ENCODE peak calls at places on chromosomes 6 and 20, in four cellular contexts. A, J, O and Z are unnamed samples.

GRCh38 chr6:40308533-40309306 is 278.4 kb downstream of the LRFN2 start:
- DNase-seq in A (peak; percentile 89), J (peak; percentile 57), O (peak; percentile 85), Z (no peak)

GRCh38 chr6:121879149-121879548 is 443.7 kb downstream of the GJA1 start:
- DNase-seq in O (no peak), A (no peak), J (no peak), Z (no peak)

GRCh38 chr20:19996970-19997369 is 20.2 kb upstream of the NAA20 start:
- DNase-seq in A (no peak), O (no peak), J (no peak), Z (no peak)

GRCh38 chr6:41836660-41837052 is 49.2 kb downstream of the TOMM6 start:
- DNase-seq in J (no peak), A (no peak), O (no peak), Z (no peak)

GRCh38 chr6:44416103-44416502 is 28.6 kb downstream of the CDC5L start:
- DNase-seq in A (no peak), O (no peak), J (peak; percentile 52), Z (no peak)

GRCh38 chr6:135944120-135944519 is 92.6 kb downstream of the PDE7B start:
- DNase-seq in A (no peak), O (no peak), J (no peak), Z (no peak)

GRCh38 chr6:55713411-55713810 is 134.4 kb upstream of the HMGCLL1 start:
- DNase-seq in A (no peak), O (no peak), J (no peak), Z (no peak)

GRCh38 chr6:139768196-139768595 is 393.7 kb upstream of the CITED2 start:
- DNase-seq in O (no peak), A (no peak), J (no peak), Z (no peak)

GRCh38 chr20:25308671-25309394 is 60.9 kb downstream of the PYGB start:
- DNase-seq in A (no peak), O (no peak), J (peak; percentile 57), Z (no peak)

GRCh38 chr6:37324131-37325033 is 29.4 kb upstream of the RNF8 start:
- DNase-seq in A (no peak), J (peak; percentile 96), O (no peak), Z (no peak)

GRCh38 chr20:32509639-32510066 is 75.5 kb downstream of the NOL4L start:
- DNase-seq in J (peak; percentile 85), O (no peak), A (no peak), Z (peak; percentile 61)

GRCh38 chr6:128808856-128809255 is 74.1 kb upstream of the LAMA2 start:
- DNase-seq in O (no peak), J (no peak), A (no peak), Z (no peak)

GRCh38 chr6:42177514-42178364 is 4.6 kb downstream of the GUCA1A start:
- DNase-seq in O (peak; percentile 53), A (peak; percentile 43), J (no peak), Z (no peak)

GRCh38 chr6:150069707-150070106 is 786 bp upstream of the ULBP3 start:
- DNase-seq in J (no peak), A (no peak), O (no peak), Z (no peak)

GRCh38 chr6:118333772-118334171 is 214.3 kb upstream of the PLN start:
- DNase-seq in O (no peak), J (no peak), A (no peak), Z (no peak)

DNA sequence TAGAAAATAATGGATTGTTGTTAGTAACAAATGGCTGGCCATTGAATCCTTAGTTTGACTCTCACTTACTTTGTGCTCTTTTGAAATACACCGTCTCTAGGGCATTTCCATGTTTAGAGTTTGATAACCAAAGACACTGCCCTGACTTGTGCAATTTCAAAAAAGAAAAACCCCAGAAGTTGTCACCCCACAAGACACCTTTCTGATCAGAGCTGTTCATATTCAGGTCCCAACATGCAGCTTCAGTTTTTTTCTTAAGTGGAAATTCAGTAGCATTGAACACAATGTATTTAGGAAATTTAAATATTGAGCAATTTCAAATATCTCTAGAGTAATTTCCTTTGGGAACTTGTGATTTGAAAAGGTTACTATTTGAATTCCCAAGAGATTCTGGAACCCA is 19.4 kb downstream of the CRYBG1 start:
- DNase-seq in O (no peak), A (no peak), J (no peak), Z (no peak)
- H3K27ac ChIP-seq in O (no peak overlapping the region), A (no peak overlapping the region), J (peak overlapping the region; percentile 81), Z (no peak overlapping the region)

DNA sequence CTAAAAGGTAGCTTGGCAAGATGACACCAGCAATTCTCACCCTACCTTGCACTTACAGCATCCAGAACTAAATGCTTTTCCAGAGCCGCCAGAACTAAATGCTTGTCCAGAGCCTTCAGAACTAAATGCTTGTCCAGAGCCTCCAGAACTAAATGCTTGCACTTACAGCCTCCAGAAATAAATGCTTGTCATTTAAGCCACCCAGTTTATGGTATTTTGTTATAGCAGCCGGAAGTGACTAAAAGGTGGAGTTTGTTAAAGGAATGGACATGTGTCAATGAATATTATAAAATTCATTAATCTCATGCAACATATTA is 133.5 kb downstream of the GPX5 start:
- DNase-seq in J (no peak), A (no peak), O (no peak), Z (no peak)
- H3K4me3 ChIP-seq in J (peak overlapping the region; percentile 69), A (no peak overlapping the region), O (peak overlapping the region; percentile 94), Z (no peak overlapping the region)

GRCh38 chr20:34774886-34775285 is 50.6 kb downstream of the NCOA6 start:
- DNase-seq in O (no peak), A (no peak), J (no peak), Z (no peak)
- H3K27ac ChIP-seq in O (no peak overlapping the region), A (no peak overlapping the region), J (no peak overlapping the region), Z (no peak overlapping the region)

GRCh38 chr6:389143-389542 is 2.4 kb upstream of the IRF4 start:
- DNase-seq in A (no peak), J (no peak), O (no peak), Z (no peak)
- H3K4me3 ChIP-seq in A (no peak overlapping the region), J (no peak overlapping the region), O (no peak overlapping the region), Z (no peak overlapping the region)